ENCODE peak calls at places on chromosomes 16 and 17, in four cellular contexts. Y is H9; A is CD8-positive, alpha-beta T cell; P is A549. E is an unnamed sample.

GRCh38 chr16:50121721-50122445 is 31.2 kb upstream of the TENT4B start:
- DNase-seq in Y (no peak), P (no peak), A (peak; percentile 32), E (no peak)

GRCh38 chr16:86065711-86066110 is 166.7 kb downstream of the IRF8 start:
- DNase-seq in Y (no peak), P (no peak), A (no peak), E (no peak)

GRCh38 chr17:74040729-74041128 is 162.7 kb upstream of the RPL38 start:
- DNase-seq in A (no peak), Y (no peak), P (no peak), E (no peak)

GRCh38 chr17:78915872-78916632 is 9.1 kb downstream of the TIMP2 start:
- DNase-seq in A (no peak), P (peak; percentile 74), Y (no peak), E (peak; percentile 43)

GRCh38 chr17:44362056-44362355 is 1.6 kb downstream of the FAM171A2 start:
- DNase-seq in P (no peak), Y (no peak), A (no peak), E (no peak)

GRCh38 chr17:83055911-83056582 is 23.4 kb upstream of the METRNL start:
- DNase-seq in P (peak; percentile 40), A (no peak), Y (no peak), E (peak; percentile 84)

GRCh38 chr16:1771072-1771863 is at the start of gene NME3:
- DNase-seq in Y (peak; percentile 76), A (peak; percentile 77), P (peak; percentile 76), E (no peak)

GRCh38 chr17:63162406-63163157 is 196.5 kb downstream of the TANC2 start:
- DNase-seq in Y (no peak), A (no peak), P (no peak), E (no peak)

GRCh38 chr16:67842509-67843342 is 606 bp downstream of the THAP11 start:
- DNase-seq in Y (peak; percentile 68), A (peak; percentile 61), P (peak; percentile 48), E (peak; percentile 55)

GRCh38 chr17:1153795-1154546 is 25.8 kb downstream of the ABR start:
- DNase-seq in Y (peak; percentile 82), A (no peak), P (peak; percentile 55), E (no peak)

GRCh38 chr17:36182176-36183000 is 6.0 kb upstream of the TBC1D3B start:
- DNase-seq in Y (peak; percentile 87), A (no peak), P (no peak), E (no peak)

GRCh38 chr17:66507103-66507923 is 204.9 kb downstream of the PRKCA start:
- DNase-seq in Y (no peak), A (no peak), P (peak; percentile 76), E (no peak)

GRCh38 chr17:80908776-80909175 is 82.9 kb upstream of the CHMP6 start:
- DNase-seq in P (no peak), A (no peak), Y (no peak), E (no peak)

GRCh38 chr16:59690216-59690615 is 956.1 kb upstream of the GOT2 start:
- DNase-seq in Y (no peak), A (no peak), P (no peak), E (no peak)

GRCh38 chr17:75834279-75834920 is 9.8 kb downstream of the UNC13D start:
- DNase-seq in A (no peak), Y (no peak), P (no peak), E (no peak)

GRCh38 chr16:50747206-50747956 is 5.5 kb downstream of the CYLD start:
- DNase-seq in A (peak; percentile 21), Y (no peak), P (peak; percentile 22), E (no peak)

GRCh38 chr17:32261521-32261792 is 4.2 kb upstream of the RHBDL3 start:
- DNase-seq in A (no peak), Y (no peak), P (peak; percentile 63), E (no peak)

GRCh38 chr16:28189237-28189636 is 22.5 kb downstream of the XPO6 start:
- DNase-seq in P (peak; percentile 27), A (peak; percentile 43), Y (no peak), E (no peak)

GRCh38 chr17:82970818-82971610 is 108.4 kb upstream of the METRNL start:
- DNase-seq in P (no peak), A (no peak), Y (peak; percentile 30), E (no peak)

GRCh38 chr17:75590314-75590761 is 2.7 kb downstream of the MYO15B start:
- DNase-seq in A (no peak), P (no peak), Y (peak; percentile 30), E (no peak)

GRCh38 chr17:79814966-79815835 is 18.3 kb upstream of the CBX8 start:
- DNase-seq in Y (peak; percentile 68), A (no peak), P (no peak), E (no peak)

GRCh38 chr16:77306050-77306616 is 106.9 kb downstream of the SYCE1L start:
- DNase-seq in P (no peak), A (no peak), Y (no peak), E (no peak)

GRCh38 chr17:73196500-73196899 is 3.6 kb downstream of the COG1 start:
- DNase-seq in A (no peak), Y (peak; percentile 85), P (peak; percentile 61), E (peak; percentile 60)

GRCh38 chr16:11205754-11206459 is 50.1 kb downstream of the SOCS1 start:
- DNase-seq in P (no peak), Y (no peak), A (no peak), E (no peak)

GRCh38 chr17:76371656-76372628 is 12.5 kb upstream of the SPHK1 start:
- DNase-seq in P (peak; percentile 65), Y (no peak), A (no peak), E (peak; percentile 89)

GRCh38 chr16:58499615-58500328 is at the start of gene NDRG4:
- DNase-seq in A (peak; percentile 41), P (peak; percentile 91), Y (peak; percentile 97), E (peak; percentile 71)

GRCh38 chr17:54992797-54993639 is 24.5 kb downstream of the STXBP4 start:
- DNase-seq in P (peak; percentile 71), A (peak; percentile 10), Y (no peak), E (no peak)

GRCh38 chr16:30948087-30948955 is 547 bp upstream of the ORAI3 start:
- DNase-seq in A (no peak), Y (peak; percentile 100), P (peak; percentile 98), E (peak; percentile 82)

GRCh38 chr17:72510454-72511016 is 389.7 kb downstream of the SOX9 start:
- DNase-seq in A (no peak), P (no peak), Y (no peak), E (no peak)

GRCh38 chr16:11319529-11320146 is 25.6 kb upstream of the RMI2 start:
- DNase-seq in Y (no peak), A (no peak), P (no peak), E (no peak)

GRCh38 chr17:245611-246010 is 64.2 kb upstream of the DOC2B start:
- DNase-seq in A (no peak), Y (no peak), P (no peak), E (no peak)

GRCh38 chr17:43634681-43635125 is 27.0 kb downstream of the MEOX1 start:
- DNase-seq in P (no peak), A (no peak), Y (no peak), E (no peak)

GRCh38 chr17:3888343-3889171 is 4.3 kb downstream of the CAMKK1 start:
- DNase-seq in A (no peak), Y (peak; percentile 92), P (no peak), E (peak; percentile 91)

GRCh38 chr16:88595101-88595500 is 24.9 kb downstream of the ZC3H18 start:
- DNase-seq in A (no peak), P (no peak), Y (no peak), E (no peak)

GRCh38 chr16:88593910-88594309 is 23.7 kb downstream of the ZC3H18 start:
- DNase-seq in Y (no peak), P (no peak), A (no peak), E (no peak)

GRCh38 chr16:88597856-88598491 is 27.8 kb downstream of the ZC3H18 start:
- DNase-seq in P (no peak), Y (no peak), A (no peak), E (no peak)

GRCh38 chr16:88595921-88596320 is 25.7 kb downstream of the ZC3H18 start:
- DNase-seq in A (no peak), Y (no peak), P (no peak), E (no peak)

GRCh38 chr16:88596477-88596876 is 26.3 kb downstream of the ZC3H18 start:
- DNase-seq in P (no peak), A (no peak), Y (no peak), E (no peak)
- H3K27ac ChIP-seq in P (no peak overlapping the region), A (no peak overlapping the region), Y (no peak overlapping the region), E (no peak overlapping the region)

DNA sequence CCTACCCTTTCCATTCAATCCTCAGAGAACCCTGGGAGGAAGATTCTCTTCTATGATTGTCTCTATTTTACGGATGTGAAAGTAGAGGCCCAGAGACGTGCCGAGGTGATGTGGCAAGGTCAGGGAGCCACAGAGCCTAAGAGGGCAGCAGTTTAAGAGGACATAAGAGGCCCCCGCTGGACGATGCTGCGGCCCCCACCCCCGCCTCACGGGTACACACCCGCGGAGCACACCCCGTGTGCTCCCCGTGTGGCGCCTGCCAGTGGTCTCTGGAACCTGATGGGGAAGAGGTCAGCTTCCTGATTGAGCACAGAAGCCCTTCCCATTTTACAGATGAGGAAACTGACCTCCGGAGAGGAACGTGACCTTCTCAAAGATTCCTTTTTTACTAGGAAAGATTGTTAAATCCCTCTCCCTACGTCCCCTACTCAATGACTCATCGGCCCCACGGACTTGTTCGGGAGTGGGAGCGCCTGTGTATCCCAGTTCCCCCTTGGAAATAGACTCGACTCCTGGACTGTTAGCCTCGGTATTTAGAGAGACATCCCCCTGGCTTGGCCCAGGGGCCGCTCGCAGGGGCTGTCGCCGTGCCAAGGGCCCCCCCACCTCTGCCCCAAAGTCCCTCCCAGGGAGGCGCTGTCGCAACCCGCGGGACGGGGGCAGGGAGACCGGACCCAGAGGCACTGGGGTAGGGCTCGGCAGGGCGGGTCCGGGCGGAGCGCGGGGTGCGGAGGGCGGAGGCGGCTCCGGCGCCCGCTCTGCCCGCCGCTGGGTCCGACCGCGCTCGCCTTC is at the start of gene ABCC3:
- DNase-seq in A (no peak), Y (no peak), P (peak; percentile 87), E (peak; percentile 66)
- H3K27ac ChIP-seq in A (no peak within 1 kb of the TSS), Y (no peak within 1 kb of the TSS), P (peak within 1 kb of the TSS; percentile 100), E (peak within 1 kb of the TSS; percentile 12)

DNA sequence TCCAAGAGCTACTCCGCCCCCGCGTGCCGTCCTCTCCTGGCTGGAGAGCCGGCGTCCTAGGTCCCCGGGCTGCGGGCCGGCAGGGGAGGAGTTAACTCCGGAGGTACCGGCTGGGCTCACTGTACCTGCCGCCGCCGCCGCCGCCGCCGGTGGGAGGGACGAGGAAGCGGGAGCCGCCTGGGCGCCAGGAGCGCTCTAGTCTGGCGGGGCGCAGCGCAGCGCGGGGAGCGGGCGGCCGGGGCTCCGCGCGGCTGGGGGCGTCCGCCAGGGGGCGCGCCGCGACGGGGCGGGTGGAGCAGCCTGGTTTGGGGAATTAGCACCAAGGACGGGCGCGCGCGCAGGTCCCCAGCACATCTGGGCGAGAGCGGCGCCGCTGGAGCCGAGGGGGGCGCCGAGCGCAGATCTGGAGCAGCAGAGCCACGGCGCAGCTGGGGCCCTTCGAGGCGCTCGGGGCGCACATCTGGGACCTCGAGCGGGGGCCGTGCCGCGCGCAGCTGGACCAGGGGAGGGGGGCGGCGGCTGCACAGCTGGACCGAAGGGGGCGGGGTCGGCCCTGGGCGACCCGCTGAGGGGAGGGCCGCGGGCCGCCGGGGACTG is at the start of gene NXPH3:
- DNase-seq in P (peak; percentile 64), A (peak; percentile 70), Y (peak; percentile 94), E (peak; percentile 75)
- H3K27ac ChIP-seq in P (peak within 1 kb of the TSS; percentile 48), A (no peak within 1 kb of the TSS), Y (no peak within 1 kb of the TSS), E (no peak within 1 kb of the TSS)

GRCh38 chr17:68019336-68019674 is 16.2 kb upstream of the KPNA2 start:
- DNase-seq in A (no peak), P (peak; percentile 58), Y (no peak), E (no peak)
- H3K27ac ChIP-seq in A (no peak overlapping the region), P (no peak overlapping the region), Y (no peak overlapping the region), E (no peak overlapping the region)

E was measured in SJSA1.